ENCODE peak calls at places on chromosomes 5 and 9, in five cellular contexts. U is A549, T is uterus, V is ovary, G is tibial artery. E is an unnamed sample.

GRCh38 chr5:73170522-73170921 is 2.5 kb upstream of the TMEM174 start:
- DNase-seq in U (no peak), T (no peak), V (no peak), G (no peak), E (peak; percentile 25)

GRCh38 chr5:95801961-95802360 is 20.6 kb downstream of the GLRX start:
- DNase-seq in U (no peak), T (no peak), V (no peak), G (no peak), E (no peak)

GRCh38 chr9:38067892-38068615 is 973 bp downstream of the SHB start:
- DNase-seq in U (no peak), T (peak; percentile 26), V (peak; percentile 54), G (no peak), E (peak; percentile 31)

GRCh38 chr9:91048739-91049138 is 247.1 kb downstream of the SYK start:
- DNase-seq in U (no peak), T (no peak), V (no peak), G (no peak), E (no peak)

GRCh38 chr5:93581738-93582414 is 857 bp upstream of the NR2F1-AS1 start:
- DNase-seq in U (no peak), T (no peak), V (no peak), G (no peak), E (peak; percentile 64)

GRCh38 chr5:128436825-128437224 is 101.2 kb downstream of the FBN2 start:
- DNase-seq in U (peak; percentile 26), T (no peak), V (no peak), G (no peak), E (no peak)

GRCh38 chr5:151598984-151599383 is 7.9 kb upstream of the FAT2 start:
- DNase-seq in U (no peak), T (no peak), V (no peak), G (no peak), E (no peak)

GRCh38 chr9:98381311-98382103 is 126.1 kb upstream of the TBC1D2 start:
- DNase-seq in U (no peak), T (no peak), V (no peak), G (no peak), E (no peak)

GRCh38 chr9:89434636-89435314 is 63.1 kb downstream of the SEMA4D start:
- DNase-seq in U (no peak), T (no peak), V (no peak), G (no peak), E (no peak)

GRCh38 chr5:171123417-171123816 is 185.6 kb upstream of the TLX3 start:
- DNase-seq in U (no peak), T (no peak), V (no peak), G (no peak), E (no peak)

GRCh38 chr9:26462213-26462612 is 430.4 kb downstream of the CAAP1 start:
- DNase-seq in U (no peak), T (no peak), V (no peak), G (no peak), E (peak; percentile 48)

GRCh38 chr9:18368206-18368605 is 105.7 kb upstream of the ADAMTSL1 start:
- DNase-seq in U (no peak), T (no peak), V (no peak), G (no peak), E (no peak)

GRCh38 chr5:1103093-1103492 is 8.8 kb downstream of the SLC12A7 start:
- DNase-seq in U (no peak), T (no peak), V (no peak), G (no peak), E (no peak)

GRCh38 chr5:1101991-1102713 is 9.7 kb downstream of the SLC12A7 start:
- DNase-seq in U (no peak), T (no peak), V (no peak), G (no peak), E (no peak)

GRCh38 chr5:1104327-1105006 is 7.4 kb downstream of the SLC12A7 start:
- DNase-seq in U (no peak), T (no peak), V (no peak), G (no peak), E (no peak)

GRCh38 chr5:1105350-1106265 is 6.3 kb downstream of the SLC12A7 start:
- DNase-seq in U (peak; percentile 71), T (no peak), V (no peak), G (no peak), E (no peak)

GRCh38 chr5:1103505-1104326 is 8.1 kb downstream of the SLC12A7 start:
- DNase-seq in U (no peak), T (peak; percentile 65), V (peak; percentile 75), G (peak; percentile 68), E (no peak)
- H3K4me1 ChIP-seq in U (peaks cover 74% of the 10 kb centered on the region), T (peaks cover 5% of the 10 kb centered on the region), V (peaks cover 15% of the 10 kb centered on the region), G (no peaks in the 10 kb centered on the region), E (peaks cover 2% of the 10 kb centered on the region)

GRCh38 chr9:109166771-109167601 is at the start of gene FRRS1L:
- DNase-seq in U (no peak), T (no peak), V (peak; percentile 75), G (no peak), E (no peak)
- H3K4me3 ChIP-seq in U (peak within 1 kb of the TSS; percentile 44), T (no peak within 1 kb of the TSS), V (peak within 1 kb of the TSS; percentile 35), G (peak within 1 kb of the TSS; percentile 24), E (no peak within 1 kb of the TSS)

DNA sequence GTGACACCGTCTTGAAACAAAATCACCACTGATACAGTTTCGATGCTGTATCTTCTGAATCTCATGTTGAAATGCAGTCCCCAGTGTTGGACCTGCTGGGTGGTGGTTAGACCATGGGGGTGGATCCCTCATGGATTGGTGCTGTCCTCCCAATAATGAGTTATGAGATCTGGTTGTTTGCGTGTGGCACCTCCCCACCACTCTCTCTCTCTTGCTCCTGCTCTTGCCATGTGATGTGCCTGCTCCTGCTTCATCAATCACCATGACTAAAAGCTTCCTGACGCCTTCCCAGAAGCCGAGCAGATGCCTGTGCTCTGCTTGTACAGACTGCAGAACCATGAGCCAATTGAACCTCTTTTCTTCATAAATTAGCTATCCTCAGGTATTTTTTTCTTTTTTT is 15.2 kb upstream of the C5orf15 start:
- DNase-seq in U (no peak), T (no peak), V (no peak), G (no peak), E (no peak)
- H3K4me1 ChIP-seq in U (peaks cover 13% of the 10 kb centered on the region), T (no peaks in the 10 kb centered on the region), V (no peaks in the 10 kb centered on the region), G (no peaks in the 10 kb centered on the region), E (no peaks in the 10 kb centered on the region)

GRCh38 chr5:142626056-142626455 is 59.8 kb downstream of the FGF1 start:
- DNase-seq in U (no peak), T (no peak), V (no peak), G (no peak), E (no peak)

GRCh38 chr5:142618125-142618524 is 67.8 kb downstream of the FGF1 start:
- DNase-seq in U (no peak), T (no peak), V (no peak), G (no peak), E (no peak)

GRCh38 chr5:142619815-142620214 is 66.1 kb downstream of the FGF1 start:
- DNase-seq in U (no peak), T (no peak), V (no peak), G (no peak), E (no peak)

GRCh38 chr5:142617416-142617815 is 68.5 kb downstream of the FGF1 start:
- DNase-seq in U (no peak), T (no peak), V (no peak), G (no peak), E (no peak)

GRCh38 chr5:142621227-142621626 is 64.7 kb downstream of the FGF1 start:
- DNase-seq in U (no peak), T (no peak), V (no peak), G (no peak), E (no peak)
- H3K4me3 ChIP-seq in U (no peak overlapping the region), T (no peak overlapping the region), V (no peak overlapping the region), G (peak overlapping the region; percentile 23), E (no peak overlapping the region)

DNA sequence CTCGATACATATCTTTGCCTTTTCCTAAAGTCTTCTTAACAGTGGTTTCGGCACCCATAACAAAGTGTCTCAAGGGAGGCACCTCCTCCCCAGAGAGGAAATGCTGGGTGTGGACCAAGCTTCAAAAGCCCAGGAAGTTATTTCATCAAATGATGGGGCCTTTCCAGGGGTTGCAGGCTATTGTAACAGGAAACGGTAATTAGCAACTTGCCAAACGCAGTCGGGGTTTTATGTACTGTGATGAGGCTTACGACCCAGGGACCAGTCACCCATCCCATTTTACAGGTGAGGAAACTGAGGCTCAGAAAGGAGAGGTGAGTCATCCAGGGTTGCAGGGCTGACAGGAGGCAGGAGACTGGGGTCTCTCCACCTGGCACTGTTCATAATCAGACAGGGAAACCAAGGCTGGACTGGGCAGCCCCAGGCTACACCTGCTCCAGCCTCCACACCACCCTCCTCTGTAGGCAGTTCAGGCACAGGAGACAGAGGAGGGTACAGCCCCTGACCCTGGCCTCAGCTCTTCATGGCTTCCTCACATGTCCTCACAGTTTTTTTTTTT is 30.0 kb upstream of the SUSD3 start:
- DNase-seq in U (no peak), T (no peak), V (no peak), G (no peak), E (no peak)
- H3K4me1 ChIP-seq in U (no peaks in the 10 kb centered on the region), T (no peaks in the 10 kb centered on the region), V (peaks cover 9% of the 10 kb centered on the region), G (no peaks in the 10 kb centered on the region), E (no peaks in the 10 kb centered on the region)